ENCODE peak calls at places on chromosomes 5 and 9, in four cellular contexts. One of them, this sample, is unnamed.

GRCh38 chr9:136949817-136950655 is 2.0 kb upstream of the LCN12 start:
- DNase-seq in H1: peak; percentile 99
- DNase-seq in HepG2: peak; percentile 94
- DNase-seq in K562: peak; percentile 97
- DNase-seq in this sample: peak; percentile 96

GRCh38 chr5:77991084-77991483 is 214.9 kb upstream of the TBCA start:
- DNase-seq in K562: no peak
- DNase-seq in H1: peak; percentile 57
- DNase-seq in HepG2: no peak
- DNase-seq in this sample: no peak

GRCh38 chr9:114799441-114799840 is 6.4 kb downstream of the TNFSF15 start:
- DNase-seq in K562: no peak
- DNase-seq in HepG2: peak; percentile 60
- DNase-seq in H1: peak; percentile 49
- DNase-seq in this sample: peak; percentile 79

GRCh38 chr5:139501376-139501775 is 18.8 kb upstream of the STING1 start:
- DNase-seq in HepG2: no peak
- DNase-seq in H1: no peak
- DNase-seq in K562: no peak
- DNase-seq in this sample: no peak

GRCh38 chr5:67425514-67425913 is 228.9 kb upstream of the CD180 start:
- DNase-seq in HepG2: no peak
- DNase-seq in K562: no peak
- DNase-seq in H1: no peak
- DNase-seq in this sample: no peak

GRCh38 chr9:129027685-129028191 is 393 bp downstream of the SH3GLB2 start:
- DNase-seq in K562: peak; percentile 56
- DNase-seq in H1: no peak
- DNase-seq in HepG2: peak; percentile 24
- DNase-seq in this sample: peak; percentile 44

GRCh38 chr5:52846443-52846842 is 58.7 kb downstream of the ITGA1 start:
- DNase-seq in K562: no peak
- DNase-seq in HepG2: no peak
- DNase-seq in H1: no peak
- DNase-seq in this sample: no peak

GRCh38 chr5:113606298-113607134 is 93.0 kb downstream of the YTHDC2 start:
- DNase-seq in HepG2: peak; percentile 61
- DNase-seq in K562: peak; percentile 79
- DNase-seq in H1: peak; percentile 73
- DNase-seq in this sample: peak; percentile 48

GRCh38 chr9:95504053-95504963 is 12.5 kb downstream of the PTCH1 start:
- DNase-seq in H1: peak; percentile 69
- DNase-seq in HepG2: peak; percentile 88
- DNase-seq in K562: peak; percentile 70
- DNase-seq in this sample: peak; percentile 59

GRCh38 chr9:109110326-109111014 is 9.3 kb downstream of the TMEM245 start:
- DNase-seq in HepG2: no peak
- DNase-seq in H1: no peak
- DNase-seq in K562: no peak
- DNase-seq in this sample: no peak

GRCh38 chr5:80408976-80409926 is 1.4 kb downstream of the ZFYVE16 start:
- DNase-seq in K562: peak; percentile 35
- DNase-seq in H1: no peak
- DNase-seq in HepG2: no peak
- DNase-seq in this sample: no peak

GRCh38 chr5:134114886-134115805 is 665 bp downstream of the TCF7 start:
- DNase-seq in K562: peak; percentile 64
- DNase-seq in HepG2: peak; percentile 32
- DNase-seq in H1: peak; percentile 77
- DNase-seq in this sample: peak; percentile 41

GRCh38 chr5:152688561-152689274 is 283.6 kb upstream of the NMUR2 start:
- DNase-seq in K562: no peak
- DNase-seq in HepG2: no peak
- DNase-seq in H1: no peak
- DNase-seq in this sample: peak; percentile 54

GRCh38 chr5:141878186-141878770 is at the start of gene PCDH1:
- DNase-seq in HepG2: no peak
- DNase-seq in K562: peak; percentile 64
- DNase-seq in H1: no peak
- DNase-seq in this sample: peak; percentile 27

GRCh38 chr9:77710276-77710675 is 62.2 kb upstream of the GNA14 start:
- DNase-seq in K562: no peak
- DNase-seq in HepG2: no peak
- DNase-seq in H1: no peak
- DNase-seq in this sample: no peak

GRCh38 chr9:15136646-15137045 is 170.4 kb downstream of the TTC39B start:
- DNase-seq in K562: peak; percentile 47
- DNase-seq in H1: peak; percentile 61
- DNase-seq in HepG2: no peak
- DNase-seq in this sample: peak; percentile 21

GRCh38 chr9:129885018-129885669 is 49.9 kb downstream of the USP20 start:
- DNase-seq in K562: peak; percentile 89
- DNase-seq in HepG2: peak; percentile 33
- DNase-seq in H1: peak; percentile 71
- DNase-seq in this sample: no peak

GRCh38 chr9:120348951-120349429 is 231.0 kb downstream of the CDK5RAP2 start:
- DNase-seq in K562: peak; percentile 60
- DNase-seq in HepG2: peak; percentile 44
- DNase-seq in H1: peak; percentile 70
- DNase-seq in this sample: peak; percentile 62

GRCh38 chr5:154472871-154473580 is 5.0 kb downstream of the HAND1 start:
- DNase-seq in K562: no peak
- DNase-seq in HepG2: no peak
- DNase-seq in H1: peak; percentile 65
- DNase-seq in this sample: no peak

GRCh38 chr9:120916573-120916972 is 10.0 kb downstream of the TRAF1 start:
- DNase-seq in H1: no peak
- DNase-seq in K562: no peak
- DNase-seq in HepG2: no peak
- DNase-seq in this sample: no peak

GRCh38 chr5:119417891-119418781 is 34.2 kb upstream of the HSD17B4 start:
- DNase-seq in HepG2: no peak
- DNase-seq in H1: no peak
- DNase-seq in K562: peak; percentile 43
- DNase-seq in this sample: no peak

GRCh38 chr5:114238771-114239313 is 123.0 kb upstream of the KCNN2 start:
- DNase-seq in H1: no peak
- DNase-seq in K562: no peak
- DNase-seq in HepG2: no peak
- DNase-seq in this sample: no peak

GRCh38 chr5:170403675-170404074 is 14.5 kb upstream of the KCNMB1 start:
- DNase-seq in HepG2: no peak
- DNase-seq in K562: no peak
- DNase-seq in H1: no peak
- DNase-seq in this sample: no peak

GRCh38 chr9:21030389-21031035 is 928 bp downstream of the HACD4 start:
- DNase-seq in K562: no peak
- DNase-seq in H1: no peak
- DNase-seq in HepG2: no peak
- DNase-seq in this sample: peak; percentile 12

GRCh38 chr5:56357426-56357825 is 124.3 kb upstream of the ANKRD55 start:
- DNase-seq in H1: no peak
- DNase-seq in HepG2: no peak
- DNase-seq in K562: no peak
- DNase-seq in this sample: no peak

GRCh38 chr5:8845316-8845715 is 700.6 kb downstream of the SEMA5A start:
- DNase-seq in K562: no peak
- DNase-seq in H1: no peak
- DNase-seq in HepG2: no peak
- DNase-seq in this sample: no peak

GRCh38 chr5:8844847-8845246 is 701.0 kb downstream of the SEMA5A start:
- DNase-seq in H1: no peak
- DNase-seq in K562: no peak
- DNase-seq in HepG2: no peak
- DNase-seq in this sample: no peak

GRCh38 chr5:8844206-8844605 is 701.7 kb downstream of the SEMA5A start:
- DNase-seq in HepG2: no peak
- DNase-seq in K562: no peak
- DNase-seq in H1: no peak
- DNase-seq in this sample: no peak

GRCh38 chr5:8843766-8844165 is 702.1 kb downstream of the SEMA5A start:
- DNase-seq in HepG2: no peak
- DNase-seq in K562: no peak
- DNase-seq in H1: no peak
- DNase-seq in this sample: no peak

GRCh38 chr5:8842906-8843590 is 702.8 kb downstream of the SEMA5A start:
- DNase-seq in K562: no peak
- DNase-seq in H1: no peak
- DNase-seq in HepG2: no peak
- DNase-seq in this sample: no peak
- TF ChIP-seq PHF8 in K562: no peak
- TF ChIP-seq PHF8 in H1: no peak
- TF ChIP-seq PHF8 in HepG2: no peak
- TF ChIP-seq PHF8 in this sample: no peak

GRCh38 chr5:72857396-72857795 is 40.9 kb downstream of the TNPO1 start:
- DNase-seq in K562: no peak
- DNase-seq in HepG2: no peak
- DNase-seq in H1: no peak
- DNase-seq in this sample: no peak
- TF ChIP-seq PHF8 in K562: no peak
- TF ChIP-seq PHF8 in HepG2: no peak
- TF ChIP-seq PHF8 in H1: no peak
- TF ChIP-seq PHF8 in this sample: no peak

GRCh38 chr5:31329722-31330121 is 136.2 kb downstream of the CDH6 start:
- DNase-seq in H1: no peak
- DNase-seq in HepG2: no peak
- DNase-seq in K562: peak; percentile 5
- DNase-seq in this sample: no peak
- TF ChIP-seq PHF8 in H1: no peak
- TF ChIP-seq PHF8 in HepG2: no peak
- TF ChIP-seq PHF8 in K562: no peak
- TF ChIP-seq PHF8 in this sample: no peak

GRCh38 chr9:131965101-131965500 is 114.6 kb downstream of the MED27 start:
- DNase-seq in K562: no peak
- DNase-seq in H1: no peak
- DNase-seq in HepG2: no peak
- DNase-seq in this sample: no peak
- TF ChIP-seq PHF8 in K562: no peak
- TF ChIP-seq PHF8 in H1: no peak
- TF ChIP-seq PHF8 in HepG2: no peak
- TF ChIP-seq PHF8 in this sample: no peak

DNA sequence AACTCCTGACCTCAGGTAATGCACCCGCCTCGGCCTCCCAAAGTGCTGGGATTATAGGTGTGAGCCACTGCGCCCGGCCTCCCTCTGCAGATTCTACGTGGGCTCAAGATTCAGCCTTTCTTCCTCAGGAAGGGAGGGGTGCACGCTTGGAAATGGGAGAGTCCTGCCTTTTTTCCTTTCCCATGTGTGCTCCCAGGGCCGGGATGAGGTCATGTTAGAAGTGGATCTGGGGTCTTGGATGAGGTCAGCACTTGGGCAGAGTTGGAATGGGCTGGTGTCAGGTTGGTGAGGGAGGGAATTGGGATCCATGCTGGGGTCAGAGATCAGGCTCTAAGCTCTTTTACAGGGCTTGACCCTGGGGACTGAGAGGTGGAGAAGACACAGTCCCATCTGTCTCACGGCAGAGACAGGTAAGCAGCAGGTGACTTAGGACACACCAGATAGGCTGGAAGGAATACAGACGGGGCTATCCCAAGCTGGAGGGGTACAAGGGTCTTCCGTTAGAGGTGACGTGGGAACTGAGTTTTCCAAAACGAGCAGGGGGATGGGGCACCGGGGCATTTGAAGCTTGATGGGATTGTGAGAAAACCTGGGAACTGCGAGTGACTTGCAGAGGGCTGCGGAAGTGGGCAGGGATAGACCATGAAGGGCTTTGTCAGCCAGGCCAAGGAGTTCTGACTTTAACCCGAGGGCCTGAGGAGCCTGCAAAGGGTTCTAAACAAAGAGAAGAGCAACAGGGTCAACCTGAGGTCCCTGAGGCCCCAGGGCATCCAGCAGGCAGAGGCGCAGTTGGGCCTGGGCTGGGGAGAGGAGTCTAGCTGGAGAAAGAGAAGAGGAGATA is 1.8 kb upstream of the AQP7 start:
- DNase-seq in K562: no peak
- DNase-seq in HepG2: no peak
- DNase-seq in H1: no peak
- DNase-seq in this sample: no peak
- TF ChIP-seq PHF8 in K562: no peak
- TF ChIP-seq PHF8 in HepG2: no peak
- TF ChIP-seq PHF8 in H1: no peak
- TF ChIP-seq PHF8 in this sample: no peak

DNA sequence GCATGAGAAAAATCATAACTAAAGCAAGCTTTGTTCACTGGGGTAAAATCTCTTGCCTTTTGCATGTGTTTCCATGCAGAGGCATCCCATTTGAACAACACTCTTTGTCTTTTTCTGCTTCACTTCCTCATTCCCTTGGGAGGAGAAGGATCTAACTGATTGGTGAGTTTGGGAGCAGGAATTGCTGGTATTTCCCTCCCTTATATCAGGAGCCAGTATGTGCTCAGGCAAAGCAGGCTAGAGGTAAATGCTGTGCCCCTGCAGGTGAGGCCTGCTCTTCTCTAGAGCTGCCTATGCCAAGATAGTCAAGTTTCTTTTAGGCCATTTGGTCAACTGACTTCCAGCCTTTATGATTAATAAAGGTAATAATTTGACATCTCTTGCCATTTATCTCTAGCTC is 179.9 kb downstream of the COX7C start:
- DNase-seq in HepG2: no peak
- DNase-seq in K562: no peak
- DNase-seq in H1: no peak
- DNase-seq in this sample: no peak
- TF ChIP-seq PHF8 in HepG2: no peak
- TF ChIP-seq PHF8 in K562: no peak
- TF ChIP-seq PHF8 in H1: no peak
- TF ChIP-seq PHF8 in this sample: no peak